ENCODE peak calls at places on chromosomes 1 and 21, in seven cellular contexts. Q, I, X, S, U, M and H are unnamed samples.

GRCh38 chr1:159790237-159790917 is 9.6 kb downstream of the DUSP23 start:
- DNase-seq in Q (no peak), I (no peak), X (no peak), S (no peak), U (no peak), M (peak), H (no peak)

GRCh38 chr1:163561570-163562295 is 240.0 kb downstream of the NUF2 start:
- DNase-seq in Q (no peak), I (no peak), X (no peak), S (no peak), U (no peak), M (peak), H (no peak)

GRCh38 chr1:211928993-211929637 is 98.6 kb upstream of the LPGAT1 start:
- DNase-seq in Q (no peak), I (no peak), X (peak), S (peak), U (no peak), M (no peak), H (peak)

GRCh38 chr1:109821831-109822745 is 58.4 kb upstream of the EPS8L3 start:
- DNase-seq in Q (peak), I (no peak), X (no peak), S (no peak), U (no peak), M (no peak), H (no peak)

GRCh38 chr1:244116946-244117345 is 65.9 kb downstream of the ZBTB18 start:
- DNase-seq in Q (no peak), I (no peak), X (no peak), S (no peak), U (no peak), M (no peak), H (no peak)

GRCh38 chr1:192604979-192605620 is 29.5 kb downstream of the RGS1 start:
- DNase-seq in Q (no peak), I (no peak), X (no peak), S (no peak), U (peak), M (no peak), H (no peak)

GRCh38 chr1:109539676-109540075 is at the start of gene GPR61:
- DNase-seq in Q (no peak), I (no peak), X (no peak), S (no peak), U (no peak), M (no peak), H (no peak)

GRCh38 chr1:19368964-19369363 is 56.8 kb downstream of the SLC66A1 start:
- DNase-seq in Q (no peak), I (no peak), X (no peak), S (no peak), U (no peak), M (no peak), H (no peak)

GRCh38 chr1:67052741-67053534 is 1.0 kb downstream of the SLC35D1 start:
- DNase-seq in Q (peak), I (no peak), X (peak), S (peak), U (no peak), M (no peak), H (peak)

GRCh38 chr1:5883129-5884048 is 108.8 kb downstream of the NPHP4 start:
- DNase-seq in Q (no peak), I (no peak), X (no peak), S (no peak), U (no peak), M (no peak), H (no peak)

GRCh38 chr1:34060331-34060730 is 104.7 kb downstream of the CSMD2 start:
- DNase-seq in Q (no peak), I (no peak), X (no peak), S (no peak), U (no peak), M (no peak), H (no peak)

GRCh38 chr1:165353731-165354671 is 2.5 kb downstream of the LMX1A start:
- DNase-seq in Q (no peak), I (no peak), X (no peak), S (no peak), U (no peak), M (no peak), H (no peak)

GRCh38 chr1:64245495-64245894 is 42.1 kb downstream of the UBE2U start:
- DNase-seq in Q (no peak), I (no peak), X (no peak), S (no peak), U (no peak), M (no peak), H (no peak)

GRCh38 chr1:168220470-168220871 is 5.3 kb upstream of the SFT2D2 start:
- DNase-seq in Q (no peak), I (no peak), X (no peak), S (no peak), U (no peak), M (no peak), H (no peak)

GRCh38 chr1:1033009-1033587 is 13.2 kb downstream of the AGRN start:
- DNase-seq in Q (peak), I (peak), X (peak), S (peak), U (peak), M (no peak), H (peak)

GRCh38 chr21:30044447-30045064 is 104.8 kb upstream of the GRIK1 start:
- DNase-seq in Q (no peak), I (no peak), X (no peak), S (no peak), U (no peak), M (no peak), H (no peak)

GRCh38 chr1:117045644-117046043 is 14.5 kb upstream of the TTF2 start:
- DNase-seq in Q (no peak), I (no peak), X (no peak), S (no peak), U (no peak), M (no peak), H (no peak)

GRCh38 chr1:246782120-246782900 is 58.1 kb downstream of the SCCPDH start:
- DNase-seq in Q (no peak), I (no peak), X (no peak), S (no peak), U (peak), M (no peak), H (no peak)

GRCh38 chr1:115478933-115479551 is 141.0 kb upstream of the NGF start:
- DNase-seq in Q (no peak), I (no peak), X (peak), S (peak), U (no peak), M (no peak), H (peak)

GRCh38 chr1:162861101-162861500 is at the start of gene CCDC190:
- DNase-seq in Q (no peak), I (no peak), X (no peak), S (no peak), U (no peak), M (no peak), H (no peak)

GRCh38 chr1:116323419-116323987 is 49.5 kb upstream of the ATP1A1 start:
- DNase-seq in Q (no peak), I (no peak), X (no peak), S (no peak), U (no peak), M (no peak), H (no peak)

GRCh38 chr1:237976345-237976744 is 85.6 kb upstream of the ZP4 start:
- DNase-seq in Q (no peak), I (no peak), X (no peak), S (no peak), U (peak), M (no peak), H (no peak)

GRCh38 chr1:27669876-27670275 is 2.1 kb downstream of the IFI6 start:
- DNase-seq in Q (no peak), I (no peak), X (peak), S (no peak), U (no peak), M (no peak), H (no peak)

GRCh38 chr21:28675265-28676041 is 317.2 kb downstream of the LTN1 start:
- DNase-seq in Q (no peak), I (no peak), X (no peak), S (no peak), U (no peak), M (no peak), H (no peak)

GRCh38 chr1:58441699-58442098 is 104.8 kb downstream of the OMA1 start:
- DNase-seq in Q (no peak), I (no peak), X (no peak), S (no peak), U (no peak), M (no peak), H (no peak)

GRCh38 chr1:222097646-222098045 is 355.8 kb upstream of the DUSP10 start:
- DNase-seq in Q (no peak), I (no peak), X (no peak), S (no peak), U (no peak), M (no peak), H (no peak)

GRCh38 chr1:222096476-222096772 is 354.5 kb upstream of the DUSP10 start:
- DNase-seq in Q (no peak), I (no peak), X (no peak), S (no peak), U (no peak), M (no peak), H (no peak)

GRCh38 chr1:222099746-222100145 is 357.9 kb upstream of the DUSP10 start:
- DNase-seq in Q (no peak), I (no peak), X (no peak), S (no peak), U (no peak), M (no peak), H (no peak)

GRCh38 chr1:222096883-222097282 is 355.0 kb upstream of the DUSP10 start:
- DNase-seq in Q (no peak), I (no peak), X (no peak), S (no peak), U (no peak), M (no peak), H (no peak)

GRCh38 chr1:222098382-222098781 is 356.5 kb upstream of the DUSP10 start:
- DNase-seq in Q (no peak), I (no peak), X (no peak), S (no peak), U (no peak), M (no peak), H (no peak)
- TF ChIP-seq POLR2A in Q (no peak), I (no peak), X (no peak), S (no peak), U (no peak), M (no peak), H (no peak)

GRCh38 chr1:51631747-51632146 is 14.9 kb downstream of the OSBPL9 start:
- DNase-seq in Q (no peak), I (no peak), X (no peak), S (no peak), U (no peak), M (no peak), H (no peak)
- TF ChIP-seq POLR2AphosphoS5 in Q (no peak), I (no peak), X (no peak), S (no peak), U (no peak), M (no peak), H (no peak)

GRCh38 chr1:155954645-155955044 is 13.2 kb downstream of the RXFP4 start:
- DNase-seq in Q (no peak), I (no peak), X (no peak), S (no peak), U (no peak), M (no peak), H (no peak)

GRCh38 chr1:155952505-155952890 is 11.1 kb downstream of the RXFP4 start:
- DNase-seq in Q (peak), I (no peak), X (no peak), S (no peak), U (no peak), M (no peak), H (peak)

GRCh38 chr1:155947741-155948140 is 6.3 kb downstream of the RXFP4 start:
- DNase-seq in Q (peak), I (no peak), X (no peak), S (no peak), U (no peak), M (no peak), H (no peak)

GRCh38 chr1:155950829-155951228 is 9.4 kb downstream of the RXFP4 start:
- DNase-seq in Q (peak), I (no peak), X (no peak), S (no peak), U (no peak), M (no peak), H (no peak)

DNA sequence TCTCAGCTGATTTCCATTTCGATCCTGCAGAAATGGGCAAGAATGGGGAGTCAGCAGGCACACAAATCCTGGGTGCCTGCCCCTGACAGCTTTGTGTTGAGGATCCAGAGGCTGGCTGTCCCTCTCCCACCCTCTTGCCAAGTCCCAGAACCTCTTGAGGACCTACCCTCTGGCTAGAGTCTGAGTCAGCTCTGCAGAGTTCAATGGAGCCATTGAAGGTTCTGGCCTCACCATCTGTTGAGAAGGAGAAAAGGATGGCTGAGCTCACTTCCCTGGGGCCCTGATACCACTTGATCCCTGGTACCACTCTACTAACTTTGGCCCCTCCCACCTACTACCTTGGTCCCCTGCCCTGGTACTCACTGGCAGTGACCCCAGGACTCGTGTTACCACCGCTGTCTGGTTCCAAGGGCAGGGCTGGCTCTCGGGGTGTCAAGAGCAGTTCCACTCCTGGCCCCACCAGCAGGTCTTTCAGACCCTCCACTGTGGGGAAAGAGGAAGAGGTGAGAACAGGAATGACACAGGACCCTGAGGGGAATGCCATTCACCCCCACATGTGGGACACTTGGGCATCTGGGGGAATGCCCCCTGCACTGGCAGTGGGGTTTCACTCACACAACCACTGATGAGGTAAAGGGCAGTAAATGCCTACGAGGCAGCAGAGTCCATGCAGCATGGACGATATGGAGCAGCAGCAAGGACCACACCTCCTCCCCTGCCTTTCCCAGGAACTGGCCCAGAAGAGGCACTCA is 10.5 kb downstream of the RXFP4 start:
- DNase-seq in Q (peak), I (no peak), X (no peak), S (no peak), U (no peak), M (no peak), H (no peak)
- TF ChIP-seq POLR2A in Q (no peak), I (no peak), X (no peak), S (no peak), U (peak), M (no peak), H (no peak)

GRCh38 chr1:207032528-207033017 is at the start of gene C1orf116:
- DNase-seq in Q (no peak), I (no peak), X (peak), S (peak), U (no peak), M (peak), H (peak)
- TF ChIP-seq POLR2AphosphoS5 in Q (no peak), I (no peak), X (peak), S (peak), U (no peak), M (peak), H (peak)

DNA sequence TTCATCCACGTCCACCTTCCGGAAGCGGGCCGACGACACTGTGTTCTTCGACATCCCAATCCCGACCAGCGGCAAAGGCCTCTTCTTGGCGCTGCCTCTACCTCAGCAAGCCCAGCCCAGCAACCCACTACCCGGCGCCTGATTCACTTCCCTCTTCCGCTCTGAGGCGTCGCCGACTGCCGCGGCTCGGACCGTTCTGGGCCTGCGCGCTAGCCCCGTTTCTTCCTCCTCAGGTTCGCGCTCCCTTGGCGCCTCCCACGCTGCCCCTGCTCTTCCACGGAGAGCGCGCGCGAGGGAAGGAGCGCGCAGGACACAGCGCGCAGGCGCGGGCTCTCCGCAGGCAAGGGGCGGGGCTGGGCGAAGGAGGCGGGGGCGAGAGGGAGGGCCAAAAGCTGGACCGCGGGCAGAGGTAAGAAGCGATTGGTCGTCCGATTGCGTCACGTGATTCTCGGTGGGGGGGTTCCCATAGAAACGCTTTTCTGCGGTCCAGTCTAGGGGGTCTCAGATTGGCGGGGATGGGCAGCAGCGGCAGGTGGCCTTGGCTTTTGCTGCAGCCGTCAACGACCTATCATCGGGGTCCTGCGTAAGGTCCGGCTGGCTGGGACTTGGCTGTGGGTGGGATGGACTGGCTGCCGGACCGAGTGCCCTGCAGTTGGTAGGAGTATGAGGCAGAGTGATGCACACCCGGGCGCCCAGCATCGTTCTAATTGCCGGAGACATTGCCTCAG is at the start of gene ARPC5:
- DNase-seq in Q (peak), I (peak), X (peak), S (peak), U (peak), M (peak), H (peak)
- TF ChIP-seq POLR2A in Q (peak), I (peak), X (peak), S (no peak), U (peak), M (peak), H (peak)

GRCh38 chr1:223745731-223746130 is 33.4 kb downstream of the CAPN2 start:
- DNase-seq in Q (no peak), I (no peak), X (no peak), S (no peak), U (no peak), M (no peak), H (no peak)

GRCh38 chr1:223747838-223748335 is 35.5 kb downstream of the CAPN2 start:
- DNase-seq in Q (no peak), I (no peak), X (peak), S (peak), U (no peak), M (no peak), H (no peak)

GRCh38 chr1:223748405-223748772 is 36.0 kb downstream of the CAPN2 start:
- DNase-seq in Q (no peak), I (no peak), X (peak), S (no peak), U (no peak), M (no peak), H (no peak)

GRCh38 chr1:223750730-223751572 is 38.6 kb downstream of the CAPN2 start:
- DNase-seq in Q (peak), I (no peak), X (no peak), S (no peak), U (no peak), M (no peak), H (no peak)

DNA sequence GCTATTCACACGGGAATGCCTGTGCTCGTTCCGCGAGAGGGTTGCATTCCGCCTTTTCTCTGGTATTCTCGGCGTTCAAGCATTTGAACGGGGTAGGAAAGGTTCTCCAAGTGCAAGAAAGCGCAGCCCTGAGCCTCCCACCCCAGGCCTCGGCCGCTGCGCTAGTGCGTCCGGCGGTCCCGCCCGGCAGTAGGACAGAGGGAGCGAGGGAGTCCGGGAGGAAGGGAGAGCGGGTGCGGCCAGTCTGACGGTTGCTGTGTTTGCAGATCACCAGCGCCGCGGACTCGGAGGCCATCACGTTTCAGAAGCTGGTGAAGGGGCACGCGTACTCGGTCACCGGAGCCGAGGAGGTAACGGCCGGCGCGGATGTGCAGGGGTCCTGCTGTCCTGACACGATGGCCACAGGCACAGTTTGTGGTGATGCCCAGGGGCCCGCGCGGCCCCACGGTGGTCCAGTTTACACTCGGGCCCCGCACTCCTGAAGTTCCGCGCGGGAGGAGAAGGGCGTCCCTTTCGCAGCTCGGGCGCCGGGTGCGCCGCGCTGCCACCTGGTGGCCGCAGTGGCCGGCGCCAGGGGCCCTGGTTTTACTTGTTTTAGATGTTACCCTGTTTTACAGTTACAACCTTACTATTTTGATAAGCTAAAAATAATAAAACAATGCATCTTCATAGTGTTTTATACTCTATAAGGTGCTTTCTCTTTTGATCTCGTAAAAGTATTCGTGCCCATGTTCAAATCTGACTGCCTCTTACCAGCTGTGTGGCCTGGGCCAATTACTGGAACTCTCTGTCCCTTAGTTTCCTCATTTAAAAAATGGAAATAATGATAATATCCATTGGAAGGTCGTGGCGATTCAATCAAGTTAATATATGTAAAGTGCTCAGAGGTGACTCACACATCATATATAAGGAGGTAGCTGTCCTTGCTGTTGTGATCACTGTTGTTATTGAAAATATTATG is 36.7 kb downstream of the CAPN2 start:
- DNase-seq in Q (peak), I (peak), X (peak), S (peak), U (no peak), M (no peak), H (peak)
- TF ChIP-seq POLR2AphosphoS5 in Q (peak), I (no peak), X (peak), S (peak), U (no peak), M (no peak), H (peak)

GRCh38 chr1:239763850-239764249 is 327.8 kb upstream of the FMN2 start:
- DNase-seq in Q (no peak), I (no peak), X (no peak), S (no peak), U (no peak), M (no peak), H (no peak)
- TF ChIP-seq POLR2A in Q (no peak), I (no peak), X (no peak), S (no peak), U (no peak), M (no peak), H (no peak)

GRCh38 chr1:53460666-53461328 is 1.6 kb downstream of the DMRTB1 start:
- DNase-seq in Q (peak), I (no peak), X (no peak), S (no peak), U (no peak), M (no peak), H (no peak)
- TF ChIP-seq POLR2AphosphoS5 in Q (no peak), I (no peak), X (no peak), S (no peak), U (no peak), M (no peak), H (no peak)